ENCODE peak calls at places on chromosomes 7 and 10, in six cellular contexts. Y is HFFc6, F is uterus, O is RWPE1, M is glutamatergic neuron, I is GM13977. R is an unnamed sample.
A peak's percentile ranks its signal among the peaks of the same experiment; 100 is the strongest.

GRCh38 chr10:113438660-113439059 is 114.2 kb upstream of the HABP2 start:
- DNase-seq in O (peak; percentile 16), F (no peak), I (no peak), Y (no peak), M (no peak), R (no peak)

GRCh38 chr7:90222811-90223725 is 11.5 kb downstream of the STEAP2 start:
- DNase-seq in M (no peak), I (no peak), F (peak; percentile 55), O (no peak), Y (no peak), R (no peak)

GRCh38 chr7:66250711-66251110 is 45.6 kb downstream of the TPST1 start:
- DNase-seq in Y (peak; percentile 84), F (no peak), I (no peak), O (peak; percentile 73), M (no peak), R (no peak)

GRCh38 chr7:101411477-101411954 is 48.8 kb downstream of the COL26A1 start:
- DNase-seq in Y (no peak), I (no peak), M (no peak), F (no peak), O (no peak), R (no peak)

GRCh38 chr10:117360994-117361667 is 14.1 kb downstream of the PDZD8 start:
- DNase-seq in Y (no peak), I (no peak), M (no peak), F (no peak), O (no peak), R (no peak)

GRCh38 chr7:5248201-5248885 is 34.4 kb upstream of the SLC29A4 start:
- DNase-seq in O (no peak), I (no peak), F (peak; percentile 71), Y (no peak), M (peak; percentile 84), R (no peak)

GRCh38 chr7:130838738-130839137 is 104.7 kb upstream of the KLF14 start:
- DNase-seq in I (peak; percentile 69), F (no peak), O (peak; percentile 66), Y (peak; percentile 98), M (no peak), R (peak; percentile 46)

GRCh38 chr7:36723951-36724664 is at the start of gene AOAH:
- DNase-seq in Y (no peak), O (no peak), I (peak; percentile 37), M (no peak), F (no peak), R (peak; percentile 64)

GRCh38 chr7:29883462-29884398 is 77.4 kb downstream of the WIPF3 start:
- DNase-seq in M (peak; percentile 31), O (peak; percentile 23), Y (no peak), F (no peak), I (no peak), R (no peak)

GRCh38 chr10:3782456-3783312 is 2.3 kb downstream of the KLF6 start:
- DNase-seq in I (peak; percentile 77), F (peak; percentile 82), Y (peak; percentile 93), O (no peak), M (no peak), R (peak; percentile 57)

GRCh38 chr10:62157601-62158000 is 111.0 kb downstream of the RTKN2 start:
- DNase-seq in Y (no peak), I (no peak), O (no peak), F (no peak), M (no peak), R (no peak)

GRCh38 chr10:8150401-8150905 is 96.0 kb downstream of the GATA3 start:
- DNase-seq in I (no peak), Y (no peak), F (no peak), M (no peak), O (no peak), R (no peak)

GRCh38 chr10:60820093-60820769 is 42.0 kb downstream of the CDK1 start:
- DNase-seq in Y (peak; percentile 63), I (peak; percentile 11), O (no peak), M (no peak), F (no peak), R (no peak)

GRCh38 chr7:149642579-149642978 is 130.8 kb downstream of the ZNF467 start:
- DNase-seq in I (no peak), O (no peak), Y (no peak), F (no peak), M (no peak), R (no peak)

GRCh38 chr10:70987396-70988130 is 99.2 kb upstream of the PCBD1 start:
- DNase-seq in F (no peak), Y (no peak), O (no peak), I (no peak), M (no peak), R (no peak)

GRCh38 chr7:51344406-51344805 is 27.8 kb upstream of the COBL start:
- DNase-seq in F (no peak), Y (no peak), M (no peak), I (no peak), O (peak; percentile 75), R (no peak)

GRCh38 chr10:99548041-99548530 is 15.3 kb downstream of the NKX2-3 start:
- DNase-seq in O (no peak), F (no peak), M (no peak), Y (peak; percentile 34), I (peak; percentile 58), R (peak; percentile 39)
- TF ChIP-seq CTCF in O (no peak), F (no peak), M (no peak), Y (peak; percentile 65), I (peak; percentile 50), R (no peak)

DNA sequence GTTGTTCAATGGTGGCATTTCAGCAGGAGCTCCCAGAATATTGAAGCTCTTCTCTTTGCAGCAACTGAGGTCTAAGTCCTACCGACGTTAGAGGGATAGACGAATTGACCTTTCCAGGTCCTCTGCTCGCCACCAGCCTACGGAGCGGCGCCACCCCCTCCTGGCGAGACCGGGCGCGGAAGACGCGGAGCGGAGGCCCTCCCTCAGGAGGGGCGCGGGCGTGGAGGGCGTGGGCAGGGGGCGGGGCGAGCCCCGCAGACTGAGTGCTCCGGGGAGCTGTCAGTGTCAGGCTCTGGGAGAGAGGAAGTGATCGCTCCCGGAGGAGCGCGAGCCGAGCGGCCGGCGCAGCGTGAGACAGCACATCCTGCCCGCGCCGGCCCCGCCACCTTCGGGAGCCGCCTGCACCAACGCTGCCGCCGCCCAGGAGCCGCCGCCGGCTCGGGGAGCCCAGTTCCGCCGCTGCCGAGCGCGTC is at the start of gene DYNC1I1:
- DNase-seq in I (peak; percentile 78), O (peak; percentile 59), F (peak; percentile 27), Y (no peak), M (peak; percentile 79), R (peak; percentile 79)
- TF ChIP-seq CTCF in I (no peak), O (no peak), F (no peak), Y (no peak), M (no peak), R (no peak)

DNA sequence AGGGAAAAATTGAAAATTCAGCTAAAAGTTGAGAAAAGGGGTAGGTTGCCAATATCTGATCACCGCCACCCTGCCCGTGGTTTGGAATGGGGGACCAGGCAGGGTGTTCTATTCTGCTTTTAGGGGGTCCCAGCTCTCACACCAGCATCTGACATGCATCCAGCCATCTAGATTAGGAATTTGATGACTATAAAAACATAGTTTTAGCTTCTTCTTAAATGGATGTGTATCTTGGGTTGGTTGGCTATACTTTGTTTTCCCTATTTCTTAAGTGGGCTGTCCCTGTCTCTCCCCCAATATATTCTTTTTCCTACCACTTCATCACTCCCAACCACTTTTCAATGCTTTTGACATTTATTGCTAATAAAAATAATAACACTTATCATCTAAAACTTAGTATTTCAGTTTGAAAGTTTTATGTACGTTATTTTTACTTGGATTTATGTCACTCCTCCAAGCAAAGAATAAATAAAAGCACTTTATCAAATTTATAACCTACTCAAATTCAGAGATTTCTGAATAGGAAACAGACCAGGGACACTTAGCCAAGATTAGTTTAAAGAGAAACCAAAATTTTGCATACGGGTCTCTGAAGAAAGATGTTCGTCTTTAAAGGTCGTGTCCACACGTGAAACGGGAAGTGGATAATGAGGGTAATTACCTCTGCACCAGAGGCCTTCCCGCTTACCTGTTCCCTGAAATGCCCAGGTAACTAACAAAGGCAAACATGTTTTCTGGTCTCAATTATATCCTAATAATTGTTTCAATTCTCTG is 233.3 kb upstream of the AUTS2 start:
- DNase-seq in I (no peak), Y (no peak), M (no peak), F (no peak), O (no peak), R (no peak)
- TF ChIP-seq CTCF in I (no peak), Y (no peak), M (no peak), F (no peak), O (no peak), R (no peak)

GRCh38 chr7:42993038-42993437 is 60.9 kb downstream of the MRPL32 start:
- DNase-seq in M (no peak), I (no peak), O (no peak), F (no peak), Y (no peak), R (no peak)
- TF ChIP-seq CTCF in M (no peak), I (no peak), O (no peak), F (no peak), Y (no peak), R (no peak)

GRCh38 chr10:35470967-35471366 is 134.2 kb upstream of the GJD4 start:
- DNase-seq in O (no peak), F (no peak), M (no peak), I (no peak), Y (no peak), R (no peak)

GRCh38 chr10:35467186-35467585 is 130.9 kb downstream of the CCNY start:
- DNase-seq in F (no peak), M (no peak), I (no peak), Y (no peak), O (no peak), R (no peak)

GRCh38 chr10:35466661-35467060 is 130.4 kb downstream of the CCNY start:
- DNase-seq in O (no peak), I (no peak), Y (no peak), M (no peak), F (no peak), R (no peak)

GRCh38 chr10:35470535-35470934 is 134.2 kb downstream of the CCNY start:
- DNase-seq in O (no peak), I (no peak), M (peak; percentile 56), Y (no peak), F (no peak), R (no peak)

GRCh38 chr10:35471455-35471854 is 133.7 kb upstream of the GJD4 start:
- DNase-seq in Y (no peak), F (no peak), I (no peak), O (no peak), M (no peak), R (no peak)
- TF ChIP-seq CTCF in Y (no peak), F (no peak), I (no peak), O (no peak), M (no peak), R (no peak)

DNA sequence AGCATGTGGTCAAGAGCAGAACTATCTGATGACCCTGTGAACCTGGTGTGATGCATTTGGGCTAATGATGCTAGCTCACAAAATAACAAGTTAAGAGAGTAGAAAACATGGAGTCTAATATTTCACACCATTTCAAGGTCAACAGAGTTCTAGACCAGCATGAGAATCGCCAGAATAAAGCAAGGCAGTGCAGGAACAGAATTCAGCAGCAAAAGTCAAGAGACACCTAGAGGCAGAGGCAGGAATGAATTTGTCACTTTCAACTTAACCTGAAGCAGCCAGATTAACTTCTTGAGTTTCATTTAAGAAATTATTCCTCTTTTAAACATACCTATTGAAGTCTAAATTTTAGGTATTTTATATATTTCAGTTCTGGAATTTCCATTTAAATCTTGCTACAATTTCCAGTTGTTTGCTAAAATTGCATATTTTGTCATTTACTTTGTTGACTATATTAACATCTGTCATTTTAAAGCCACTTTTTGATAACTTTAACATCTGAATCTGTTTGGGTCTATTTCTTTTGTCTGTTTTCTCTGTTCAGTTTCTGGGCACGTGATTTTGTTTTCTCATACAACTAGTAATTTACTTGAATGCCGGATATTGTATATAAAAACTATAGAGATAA is 44.2 kb upstream of the PRSS58 start:
- DNase-seq in I (peak; percentile 42), F (no peak), M (no peak), Y (peak; percentile 10), O (peak; percentile 13), R (peak; percentile 39)
- TF ChIP-seq CTCF in I (peak; percentile 60), F (peak; percentile 6), M (peak; percentile 72), Y (peak; percentile 74), O (peak; percentile 62), R (peak; percentile 48)

R was measured in GM10248.